ENCODE peak calls at places on chromosomes 5 and 9, in six cellular contexts. W, A, N, F, G and C are unnamed samples. For H3K4me1, the result is how much of the 10 kb centered on the place peaks cover.

GRCh38 chr5:34847056-34847455 is 8.1 kb downstream of the TTC23L start:
- ATAC-seq in N (no peak), G (no peak), F (no peak), W (no peak), A (no peak), C (no peak)

GRCh38 chr5:82290908-82291307 is 12.8 kb upstream of the RPS23 start:
- ATAC-seq in N (no peak), F (no peak), W (no peak), A (no peak), G (no peak), C (no peak)

GRCh38 chr9:90009447-90009846 is 404.6 kb downstream of the GADD45G start:
- ATAC-seq in F (no peak), N (no peak), G (no peak), A (no peak), W (peak), C (no peak)

GRCh38 chr9:522190-522589 is 307.5 kb downstream of the DOCK8 start:
- ATAC-seq in G (no peak), F (no peak), A (no peak), N (peak), W (no peak), C (no peak)

GRCh38 chr5:135724475-135725065 is 109.9 kb upstream of the SLC25A48 start:
- ATAC-seq in F (no peak), N (no peak), G (peak), A (no peak), W (no peak), C (no peak)

GRCh38 chr9:129962889-129963703 is 79.9 kb downstream of the FNBP1 start:
- ATAC-seq in F (peak), W (peak), A (peak), G (no peak), N (no peak), C (peak)

GRCh38 chr5:140926903-140927573 is 939 bp downstream of the PCDHAC1 start:
- ATAC-seq in A (no peak), N (no peak), F (no peak), W (peak), G (no peak), C (peak)

GRCh38 chr5:98514106-98514665 is 259.3 kb upstream of the RGMB start:
- ATAC-seq in W (no peak), A (no peak), F (no peak), G (no peak), N (no peak), C (no peak)

GRCh38 chr9:91711755-91712591 is 238.1 kb downstream of the ROR2 start:
- ATAC-seq in W (peak), A (peak), F (peak), N (no peak), G (no peak), C (no peak)

DNA sequence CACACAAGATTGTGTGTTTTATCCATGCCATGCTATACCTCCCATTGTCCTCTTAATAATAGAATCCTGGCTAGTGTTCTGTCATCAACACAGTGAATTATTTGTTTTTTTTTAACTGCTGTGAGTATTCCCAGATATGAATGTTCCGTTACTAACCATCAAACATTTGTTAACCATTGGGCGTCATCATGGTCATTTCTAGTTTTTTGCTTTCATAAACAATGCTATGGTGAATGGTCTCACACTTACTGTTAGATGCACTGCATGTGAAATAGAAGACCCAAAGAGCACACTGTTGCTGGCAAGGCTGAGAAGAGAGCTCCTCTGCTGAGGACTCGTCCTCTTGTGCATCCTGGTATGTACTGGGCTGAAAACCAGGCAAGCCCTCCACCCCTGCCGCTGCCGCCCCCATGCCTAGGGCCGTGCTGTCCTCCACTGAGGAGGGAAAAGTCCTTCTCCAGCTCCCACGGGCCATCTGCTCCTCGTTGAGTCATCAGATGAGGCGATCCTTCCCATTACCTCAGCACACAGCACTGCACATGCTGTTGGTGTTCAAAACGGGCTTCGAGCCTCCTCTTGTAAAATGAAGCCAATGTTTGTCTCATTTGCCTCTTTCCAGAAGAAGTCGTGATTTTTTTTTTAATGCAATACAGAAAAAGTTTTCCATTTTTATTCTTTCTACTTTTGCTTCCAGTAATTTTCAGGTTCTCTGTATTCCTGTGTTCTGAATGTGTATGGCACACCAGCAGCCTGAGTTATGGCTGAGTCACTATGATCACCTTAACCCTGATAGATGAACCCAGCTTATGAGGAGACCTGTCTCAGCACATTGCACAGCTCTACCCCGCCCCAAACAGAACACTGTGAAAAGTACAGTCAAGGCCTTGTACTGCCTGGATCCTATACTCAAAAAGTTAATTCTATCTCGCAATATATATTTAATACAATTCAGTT is 219.0 kb downstream of the AOPEP start:
- ATAC-seq in F (peak), G (no peak), N (peak), A (no peak), W (peak), C (peak)
- H3K4me1 ChIP-seq in F (under half), G (half or more), N (half or more), A (under half), W (under half), C (under half)

GRCh38 chr9:81847181-81847915 is 80.9 kb upstream of the SPATA31D4 start:
- ATAC-seq in A (no peak), N (no peak), F (no peak), W (no peak), G (no peak), C (no peak)

GRCh38 chr9:81848472-81848871 is 79.8 kb upstream of the SPATA31D4 start:
- ATAC-seq in A (no peak), N (peak), G (peak), W (no peak), F (no peak), C (peak)

GRCh38 chr9:81841326-81841725 is 86.9 kb upstream of the SPATA31D4 start:
- ATAC-seq in A (no peak), G (peak), F (no peak), W (no peak), N (no peak), C (no peak)

GRCh38 chr9:81849631-81850259 is 78.5 kb upstream of the SPATA31D4 start:
- ATAC-seq in G (no peak), N (no peak), W (no peak), F (no peak), A (no peak), C (no peak)

GRCh38 chr9:81844131-81844567 is 84.1 kb upstream of the SPATA31D4 start:
- ATAC-seq in N (no peak), A (no peak), W (no peak), G (peak), F (no peak), C (no peak)
- TF ChIP-seq EP300 in N (no peak), A (no peak), W (no peak), G (no peak), F (no peak), C (no peak)

GRCh38 chr9:115972362-115972761 is 181.2 kb upstream of the PAPPA start:
- ATAC-seq in A (no peak), N (peak), F (no peak), G (no peak), W (no peak), C (no peak)

GRCh38 chr9:115973241-115973640 is 180.3 kb upstream of the PAPPA start:
- ATAC-seq in A (no peak), F (no peak), N (peak), W (no peak), G (no peak), C (no peak)

GRCh38 chr9:115966660-115967059 is 186.9 kb upstream of the PAPPA start:
- ATAC-seq in A (no peak), W (no peak), G (no peak), N (no peak), F (no peak), C (no peak)

GRCh38 chr9:115972802-115973201 is 180.8 kb upstream of the PAPPA start:
- ATAC-seq in A (no peak), W (no peak), N (peak), G (no peak), F (no peak), C (no peak)

GRCh38 chr9:115969096-115969495 is 184.5 kb upstream of the PAPPA start:
- ATAC-seq in F (no peak), A (peak), G (no peak), N (no peak), W (no peak), C (no peak)
- H3K4me1 ChIP-seq in F (under half), A (under half), G (under half), N (under half), W (under half), C (under half)

GRCh38 chr5:52134013-52134650 is 653.6 kb upstream of the ITGA1 start:
- ATAC-seq in A (no peak), W (no peak), N (no peak), F (no peak), G (no peak), C (no peak)

GRCh38 chr5:52132053-52132452 is 655.7 kb upstream of the ITGA1 start:
- ATAC-seq in G (no peak), F (no peak), N (no peak), W (no peak), A (no peak), C (no peak)
- TF ChIP-seq EP300 in G (no peak), F (no peak), N (no peak), W (no peak), A (no peak), C (no peak)

GRCh38 chr5:38719916-38720315 is 125.9 kb upstream of the OSMR start:
- ATAC-seq in N (no peak), G (no peak), F (no peak), W (peak), A (no peak), C (no peak)

GRCh38 chr5:38720691-38721361 is 125.0 kb upstream of the OSMR start:
- ATAC-seq in G (no peak), N (no peak), W (no peak), F (no peak), A (peak), C (no peak)

GRCh38 chr5:38718874-38719391 is 126.9 kb upstream of the OSMR start:
- ATAC-seq in W (peak), G (peak), F (no peak), N (no peak), A (no peak), C (peak)

GRCh38 chr5:38716516-38716915 is 129.3 kb upstream of the OSMR start:
- ATAC-seq in F (no peak), G (no peak), W (no peak), A (peak), N (no peak), C (no peak)

GRCh38 chr5:38719403-38719802 is 126.4 kb upstream of the OSMR start:
- ATAC-seq in W (no peak), A (no peak), F (no peak), G (no peak), N (no peak), C (no peak)
- H3K4me1 ChIP-seq in W (under half), A (under half), F (under half), G (under half), N (under half), C (under half)